ENCODE peak calls at places on chromosomes 13 and 19, in ten cellular contexts. S is endothelial cell of umbilical vein; L is ascending aorta; P is pancreas; G is left ventricle myocardium inferior; Z is body of pancreas; W is IMR-90; R is tibial artery; K is CD8-positive, alpha-beta T cell; N is HCT116. F is an unnamed sample.

GRCh38 chr13:40125336-40125735 is 469.9 kb downstream of the COG6 start:
- DNase-seq in L (no peak), S (no peak), R (no peak), G (no peak), N (no peak), K (no peak), P (no peak), W (no peak), Z (no peak), F (no peak)

GRCh38 chr13:90997951-90998350 is 349.5 kb upstream of the MIR17HG start:
- DNase-seq in L (no peak), P (no peak), S (no peak), Z (no peak), R (no peak), G (no peak), W (no peak), N (no peak), K (no peak), F (no peak)

GRCh38 chr13:60009300-60010248 is 154.2 kb downstream of the DIAPH3 start:
- DNase-seq in K (no peak), G (no peak), Z (peak; percentile 24), P (peak; percentile 59), W (no peak), R (no peak), N (no peak), S (no peak), L (no peak), F (peak; percentile 60)

GRCh38 chr13:62337109-62337880 is 921.6 kb upstream of the PCDH20 start:
- DNase-seq in G (no peak), N (no peak), Z (no peak), K (no peak), W (no peak), S (no peak), R (no peak), P (no peak), L (no peak), F (no peak)

GRCh38 chr13:21014666-21015170 is 46.7 kb downstream of the LATS2 start:
- DNase-seq in K (no peak), N (no peak), W (peak; percentile 91), S (peak; percentile 58), Z (no peak), R (peak; percentile 84), G (peak; percentile 66), P (peak; percentile 48), L (no peak), F (peak; percentile 51)

GRCh38 chr19:55590621-55591020 is 8.7 kb downstream of the FIZ1 start:
- DNase-seq in Z (no peak), L (no peak), S (no peak), P (no peak), W (no peak), G (no peak), N (peak; percentile 42), R (no peak), K (no peak), F (peak; percentile 25)

GRCh38 chr19:13839938-13840750 is 36.8 kb upstream of the NANOS3 start:
- DNase-seq in G (peak; percentile 65), N (no peak), K (no peak), Z (peak; percentile 21), S (peak; percentile 47), L (peak; percentile 86), W (peak; percentile 51), R (peak; percentile 89), P (peak; percentile 66), F (peak; percentile 88)

GRCh38 chr13:29550589-29550988 is 44.9 kb downstream of the SLC7A1 start:
- DNase-seq in W (peak; percentile 6), Z (no peak), G (no peak), L (no peak), R (no peak), P (no peak), N (no peak), S (no peak), K (no peak), F (no peak)

GRCh38 chr19:20273951-20274578 is 107.1 kb downstream of the ZNF486 start:
- DNase-seq in K (no peak), L (no peak), R (no peak), P (no peak), G (no peak), W (no peak), N (no peak), S (no peak), Z (no peak), F (no peak)

GRCh38 chr19:20269461-20269860 is 102.4 kb downstream of the ZNF486 start:
- DNase-seq in Z (no peak), K (no peak), P (no peak), G (no peak), N (no peak), R (no peak), L (no peak), S (no peak), W (no peak), F (no peak)

GRCh38 chr19:20271215-20271926 is 104.4 kb downstream of the ZNF486 start:
- DNase-seq in W (no peak), N (no peak), L (no peak), Z (no peak), P (no peak), R (no peak), G (no peak), K (no peak), S (no peak), F (no peak)

GRCh38 chr19:20276011-20276738 is 109.2 kb downstream of the ZNF486 start:
- DNase-seq in Z (no peak), N (no peak), P (no peak), W (no peak), G (no peak), K (no peak), L (no peak), R (no peak), S (no peak), F (no peak)

DNA sequence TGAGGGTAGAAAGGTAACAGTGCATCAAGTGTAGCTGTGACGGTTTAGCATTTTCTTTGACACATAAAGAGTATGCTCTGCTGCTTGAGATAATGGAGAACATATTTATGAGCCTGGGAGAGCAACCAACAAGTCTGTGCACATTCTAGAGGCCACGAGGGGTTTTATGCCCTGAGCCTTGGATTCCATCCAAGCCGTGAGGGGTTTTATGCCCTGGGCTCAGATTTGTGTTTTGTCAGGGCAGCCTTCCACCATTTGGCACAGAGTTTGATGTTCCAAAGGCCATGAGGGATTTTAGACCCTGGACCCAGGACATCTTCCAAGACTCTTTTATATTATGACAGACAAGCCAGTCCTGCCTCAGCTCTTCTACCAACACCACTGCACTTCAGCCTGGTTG is 106.4 kb downstream of the ZNF486 start:
- DNase-seq in P (no peak), W (no peak), L (no peak), K (no peak), Z (no peak), N (no peak), R (no peak), S (no peak), G (no peak), F (no peak)
- H3K4me1 ChIP-seq in P (no peaks in the 10 kb centered on the region), W (no peaks in the 10 kb centered on the region), L (no peaks in the 10 kb centered on the region), K (no peaks in the 10 kb centered on the region), Z (peaks cover 6% of the 10 kb centered on the region), N (no peaks in the 10 kb centered on the region), R (no peaks in the 10 kb centered on the region), S (no peaks in the 10 kb centered on the region), G (no peaks in the 10 kb centered on the region), F (no peaks in the 10 kb centered on the region)

GRCh38 chr19:3672575-3672948 is 27.7 kb downstream of the PIP5K1C start:
- DNase-seq in K (no peak), Z (no peak), S (no peak), P (no peak), N (no peak), R (no peak), G (no peak), W (no peak), L (no peak), F (no peak)
- H3K4me1 ChIP-seq in K (peaks cover 19% of the 10 kb centered on the region), Z (peaks cover 6% of the 10 kb centered on the region), S (peaks cover 28% of the 10 kb centered on the region), P (no peaks in the 10 kb centered on the region), N (no peaks in the 10 kb centered on the region), R (peaks cover 50% of the 10 kb centered on the region), G (peaks cover 74% of the 10 kb centered on the region), W (peaks cover 27% of the 10 kb centered on the region), L (peaks cover 18% of the 10 kb centered on the region), F (peaks cover 7% of the 10 kb centered on the region)

GRCh38 chr19:16234552-16235445 is 37.1 kb downstream of the AP1M1 start:
- DNase-seq in K (no peak), W (no peak), R (peak; percentile 51), L (no peak), N (no peak), G (no peak), P (no peak), Z (no peak), S (no peak), F (no peak)

GRCh38 chr19:16232127-16232526 is 34.4 kb downstream of the AP1M1 start:
- DNase-seq in Z (no peak), W (no peak), K (no peak), S (no peak), G (no peak), R (peak; percentile 55), L (no peak), N (no peak), P (no peak), F (no peak)

GRCh38 chr19:16232568-16232967 is 34.9 kb downstream of the AP1M1 start:
- DNase-seq in S (no peak), G (no peak), L (no peak), N (no peak), P (no peak), K (no peak), W (no peak), Z (no peak), R (no peak), F (no peak)

GRCh38 chr19:16233081-16233776 is 35.5 kb downstream of the AP1M1 start:
- DNase-seq in L (no peak), G (no peak), Z (no peak), W (no peak), S (no peak), R (peak; percentile 63), K (no peak), P (no peak), N (no peak), F (no peak)

GRCh38 chr19:16233836-16234551 is 36.3 kb downstream of the AP1M1 start:
- DNase-seq in L (no peak), Z (no peak), N (no peak), P (no peak), S (no peak), G (no peak), R (peak; percentile 63), K (no peak), W (no peak), F (no peak)
- H3K4me1 ChIP-seq in L (no peaks in the 10 kb centered on the region), Z (no peaks in the 10 kb centered on the region), N (no peaks in the 10 kb centered on the region), P (no peaks in the 10 kb centered on the region), S (no peaks in the 10 kb centered on the region), G (no peaks in the 10 kb centered on the region), R (no peaks in the 10 kb centered on the region), K (peaks cover 55% of the 10 kb centered on the region), W (no peaks in the 10 kb centered on the region), F (no peaks in the 10 kb centered on the region)

GRCh38 chr19:1905863-1906375 is 720 bp downstream of the ADAT3 start:
- DNase-seq in G (no peak), W (no peak), R (no peak), L (no peak), S (no peak), P (no peak), K (no peak), N (no peak), Z (no peak), F (no peak)

GRCh38 chr19:1904385-1905070 is 671 bp upstream of the ADAT3 start:
- DNase-seq in R (no peak), L (peak; percentile 84), Z (peak; percentile 66), N (no peak), S (no peak), K (no peak), P (no peak), G (no peak), W (no peak), F (no peak)

GRCh38 chr19:1907563-1908363 is 2.6 kb downstream of the ADAT3 start:
- DNase-seq in R (no peak), W (no peak), G (no peak), N (no peak), P (peak; percentile 78), L (no peak), S (no peak), Z (peak; percentile 67), K (no peak), F (no peak)

GRCh38 chr19:1906985-1907562 is 1.9 kb downstream of the ADAT3 start:
- DNase-seq in G (no peak), K (no peak), R (no peak), W (no peak), Z (no peak), S (no peak), P (no peak), N (no peak), L (no peak), F (no peak)

DNA sequence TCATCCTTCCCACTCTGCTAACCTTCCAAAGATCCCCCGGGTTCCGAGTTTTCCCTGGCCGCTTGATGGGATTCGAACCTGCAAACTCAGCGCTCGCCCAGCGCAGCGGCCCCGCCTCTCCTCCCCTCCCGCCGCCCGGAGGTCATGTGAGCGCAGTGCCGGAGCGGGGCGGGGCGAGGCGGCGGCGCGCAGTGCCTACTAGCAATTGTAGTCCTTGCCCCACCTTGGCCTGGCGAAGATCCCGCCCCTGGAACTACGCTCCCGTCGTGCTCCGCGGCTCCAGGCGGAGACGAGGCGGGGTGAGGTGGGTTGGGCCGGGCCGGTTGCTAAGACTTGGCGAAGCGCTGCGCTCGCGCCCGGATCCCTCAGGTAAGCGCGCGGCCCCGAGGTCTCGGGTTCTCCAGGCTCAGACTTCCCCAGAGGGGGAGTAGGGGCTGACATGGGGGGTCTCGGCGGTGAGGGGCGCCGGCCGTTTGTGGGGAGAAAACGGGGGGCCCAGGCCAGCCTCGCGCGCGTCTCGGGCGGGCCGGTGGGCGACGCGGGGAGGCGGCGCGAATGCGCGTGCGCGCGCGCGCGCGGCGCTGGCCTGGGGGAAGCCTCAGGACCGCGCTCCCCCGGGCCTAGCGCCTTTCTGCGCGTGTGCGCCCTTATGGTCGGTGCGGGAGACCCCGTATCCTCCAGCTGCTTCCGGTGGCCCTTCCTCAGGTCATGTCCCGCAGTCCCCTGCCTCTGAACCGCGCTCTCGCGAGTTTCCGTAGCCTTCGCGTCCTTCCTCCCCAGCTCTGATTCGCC is at the start of the genes ADAT3 and SCAMP4:
- DNase-seq in G (peak; percentile 100), Z (peak; percentile 99), L (peak; percentile 99), S (peak; percentile 99), K (peak; percentile 98), R (peak; percentile 99), P (peak; percentile 98), W (peak; percentile 99), N (peak; percentile 98), F (peak; percentile 100)
- H3K4me1 ChIP-seq in G (peaks cover 19% of the 10 kb centered on the region), Z (peaks cover 67% of the 10 kb centered on the region), L (peaks cover 8% of the 10 kb centered on the region), S (no peaks in the 10 kb centered on the region), K (peaks cover 38% of the 10 kb centered on the region), R (peaks cover 28% of the 10 kb centered on the region), P (peaks cover 22% of the 10 kb centered on the region), W (peaks cover 10% of the 10 kb centered on the region), N (peaks cover 26% of the 10 kb centered on the region), F (no peaks in the 10 kb centered on the region)